ENCODE peak calls at places on chromosomes 11 and 22, in six cellular contexts. M is ovary; G is neuronal stem cell; V is stromal cell of bone marrow; T is epithelial cell of esophagus; D is stimulated activated CD8-positive, alpha-beta memory T cell treated with anti-CD3 and anti-CD28 coated beads, Interleukin-15, amount 100 ng/mL, for 1 hour. R is an unnamed sample.

GRCh38 chr11:131109256-131109655 is 193.0 kb upstream of the SNX19 start:
- DNase-seq in M (no peak), G (no peak), V (no peak), T (peak; percentile 68), D (no peak), R (peak; percentile 3)

GRCh38 chr11:12213920-12214319 is 103.5 kb downstream of the MICAL2 start:
- DNase-seq in M (no peak), G (no peak), V (no peak), T (no peak), D (no peak), R (no peak)

GRCh38 chr11:77217156-77217555 is 84.3 kb downstream of the GDPD4 start:
- DNase-seq in M (no peak), G (no peak), V (no peak), T (no peak), D (no peak), R (no peak)

GRCh38 chr11:110079726-110080125 is 13.5 kb upstream of the ZC3H12C start:
- DNase-seq in M (no peak), G (no peak), V (no peak), T (peak; percentile 47), D (no peak), R (no peak)

GRCh38 chr11:17719028-17719939 is at the start of gene MYOD1:
- DNase-seq in M (no peak), G (no peak), V (no peak), T (peak; percentile 27), D (no peak), R (no peak)

GRCh38 chr11:93248602-93249001 is 50.8 kb upstream of the SLC36A4 start:
- DNase-seq in M (no peak), G (no peak), V (peak; percentile 3), T (peak; percentile 10), D (no peak), R (no peak)

GRCh38 chr22:49785841-49786451 is 41.7 kb downstream of the BRD1 start:
- DNase-seq in M (no peak), G (no peak), V (no peak), T (no peak), D (no peak), R (no peak)

GRCh38 chr11:6468712-6469495 is 4.8 kb downstream of the TRIM3 start:
- DNase-seq in M (peak; percentile 94), G (peak; percentile 88), V (no peak), T (peak; percentile 83), D (no peak), R (no peak)

GRCh38 chr11:134359646-134360045 is 27.9 kb downstream of the GLB1L2 start:
- DNase-seq in M (no peak), G (no peak), V (no peak), T (no peak), D (no peak), R (no peak)

GRCh38 chr22:40654522-40655167 is 18.1 kb upstream of the MRTFA start:
- DNase-seq in M (no peak), G (no peak), V (peak; percentile 87), T (peak; percentile 71), D (no peak), R (peak; percentile 39)

GRCh38 chr11:3853935-3854659 is 1.4 kb upstream of the STIM1 start:
- DNase-seq in M (no peak), G (no peak), V (no peak), T (peak; percentile 74), D (no peak), R (no peak)

GRCh38 chr11:77590194-77590591 is 440 bp downstream of the AQP11 start:
- DNase-seq in M (peak; percentile 66), G (peak; percentile 17), V (no peak), T (peak; percentile 37), D (no peak), R (no peak)

GRCh38 chr22:27416553-27417427 is 384.8 kb downstream of the MN1 start:
- DNase-seq in M (no peak), G (no peak), V (peak; percentile 71), T (peak; percentile 90), D (no peak), R (peak; percentile 71)

GRCh38 chr11:76288166-76288978 is 82.1 kb upstream of the WNT11 start:
- DNase-seq in M (no peak), G (no peak), V (no peak), T (no peak), D (no peak), R (no peak)

GRCh38 chr22:50206599-50206998 is 5.8 kb downstream of the SELENOO start:
- DNase-seq in M (no peak), G (no peak), V (no peak), T (peak; percentile 35), D (no peak), R (no peak)

GRCh38 chr11:69665669-69666068 is 9.5 kb downstream of the LTO1 start:
- DNase-seq in M (no peak), G (no peak), V (no peak), T (no peak), D (no peak), R (no peak)

GRCh38 chr11:120516461-120517389 is 5.2 kb downstream of the GRIK4 start:
- DNase-seq in M (no peak), G (no peak), V (no peak), T (no peak), D (no peak), R (no peak)

R was measured in AG09309.